ENCODE peak calls at places on chromosomes 16 and 17, in seven cellular contexts. P is ovary; U is T-helper 9 cell; M is GM19239; T is fibroblast of the aortic adventitia; F is stromal cell of bone marrow; R is CD8-positive, alpha-beta T cell. W is an unnamed sample.

GRCh38 chr17:30920683-30921543 is 832 bp upstream of the ADAP2 start:
- DNase-seq in F (no peak), U (no peak), R (no peak), T (no peak), P (no peak), M (no peak), W (no peak)

GRCh38 chr17:74071280-74071679 is 132.2 kb upstream of the RPL38 start:
- DNase-seq in M (no peak), R (no peak), U (no peak), F (no peak), T (no peak), P (no peak), W (no peak)

GRCh38 chr16:75733305-75734141 is 7.2 kb upstream of the CPHXL start:
- DNase-seq in R (no peak), F (peak), T (peak), M (no peak), U (no peak), P (peak), W (peak)

GRCh38 chr17:80524150-80524712 is 20.4 kb upstream of the RPTOR start:
- DNase-seq in T (peak), P (no peak), M (no peak), F (no peak), R (no peak), U (no peak), W (no peak)

GRCh38 chr16:11349599-11350276 is 4.5 kb downstream of the RMI2 start:
- DNase-seq in F (peak), U (no peak), M (no peak), P (peak), R (no peak), T (peak), W (no peak)

GRCh38 chr17:74825003-74825627 is 34.6 kb downstream of the GRIN2C start:
- DNase-seq in T (no peak), P (no peak), M (no peak), U (no peak), R (no peak), F (no peak), W (peak)

GRCh38 chr17:64599187-64599676 is 62.9 kb downstream of the SMURF2 start:
- DNase-seq in M (peak), U (peak), P (no peak), R (peak), F (no peak), T (no peak), W (no peak)

GRCh38 chr16:81707411-81708321 is 71.4 kb upstream of the PLCG2 start:
- DNase-seq in U (no peak), R (no peak), P (peak), T (peak), M (no peak), F (peak), W (peak)

GRCh38 chr16:56915311-56916105 is 16.4 kb upstream of the HERPUD1 start:
- DNase-seq in T (peak), P (peak), U (no peak), M (no peak), F (peak), R (no peak), W (no peak)

W was measured in DMS 273 treated with DMSO at 0.1 percent for 48 hours.